ENCODE peak calls at places on chromosomes 11 and 22, in five cellular contexts. U is hippocampal formation; Q is AG20443; P is effector memory CD8-positive, alpha-beta T cell; K is dorsolateral prefrontal cortex. Y is an unnamed sample.
A peak's percentile ranks its signal among the peaks of the same experiment; 100 is the strongest.

GRCh38 chr11:112470355-112470754 is 209.7 kb upstream of the PLET1 start:
- DNase-seq in U (no peak), Q (no peak), P (no peak), K (no peak), Y (no peak)

GRCh38 chr11:93013646-93014045 is 44.2 kb downstream of the MTNR1B start:
- DNase-seq in U (no peak), Q (no peak), P (no peak), K (no peak), Y (no peak)

GRCh38 chr11:113248702-113249490 is 65.5 kb upstream of the TTC12 start:
- DNase-seq in U (no peak), Q (no peak), P (no peak), K (no peak), Y (no peak)

GRCh38 chr11:128904303-128904871 is 13.2 kb downstream of the KCNJ5 start:
- DNase-seq in U (no peak), Q (no peak), P (no peak), K (no peak), Y (no peak)

GRCh38 chr11:7666292-7666866 is 6.9 kb downstream of the CYB5R2 start:
- DNase-seq in U (no peak), Q (no peak), P (no peak), K (no peak), Y (no peak)

GRCh38 chr11:102546427-102546826 is 15.9 kb upstream of the MMP7 start:
- DNase-seq in U (no peak), Q (no peak), P (no peak), K (no peak), Y (no peak)

GRCh38 chr11:130390071-130390758 is 38.2 kb downstream of the ADAMTS8 start:
- DNase-seq in U (peak; percentile 63), Q (peak; percentile 83), P (no peak), K (peak; percentile 63), Y (no peak)

GRCh38 chr22:40202225-40202944 is 24.7 kb downstream of the TNRC6B start:
- DNase-seq in U (no peak), Q (no peak), P (no peak), K (no peak), Y (no peak)

GRCh38 chr11:117809236-117810055 is 12.4 kb upstream of the DSCAML1 start:
- DNase-seq in U (peak; percentile 81), Q (peak; percentile 80), P (no peak), K (peak; percentile 91), Y (no peak)

GRCh38 chr11:84780689-84781293 is 846.4 kb downstream of the DLG2 start:
- DNase-seq in U (peak; percentile 11), Q (peak; percentile 18), P (no peak), K (no peak), Y (no peak)

GRCh38 chr22:20463324-20464095 is 25.9 kb upstream of the SCARF2 start:
- DNase-seq in U (no peak), Q (no peak), P (peak; percentile 17), K (no peak), Y (peak; percentile 34)

GRCh38 chr11:1754376-1755150 is 4.2 kb upstream of the IFITM10 start:
- DNase-seq in U (no peak), Q (no peak), P (no peak), K (no peak), Y (no peak)

GRCh38 chr22:47165998-47166397 is 403.5 kb downstream of the TBC1D22A start:
- DNase-seq in U (no peak), Q (no peak), P (no peak), K (no peak), Y (no peak)

GRCh38 chr11:87463486-87464102 is 425.9 kb downstream of the TMEM135 start:
- DNase-seq in U (peak; percentile 23), Q (peak; percentile 53), P (no peak), K (no peak), Y (no peak)

GRCh38 chr11:102367364-102367763 is 20.4 kb downstream of the BIRC2 start:
- DNase-seq in U (peak; percentile 48), Q (peak; percentile 19), P (no peak), K (no peak), Y (no peak)

GRCh38 chr22:31526275-31526674 is 29.9 kb downstream of the SFI1 start:
- DNase-seq in U (no peak), Q (no peak), P (no peak), K (no peak), Y (no peak)

GRCh38 chr11:120400564-120401364 is 64.6 kb downstream of the ARHGEF12 start:
- DNase-seq in U (no peak), Q (peak; percentile 86), P (no peak), K (no peak), Y (no peak)

GRCh38 chr22:32271389-32271788 is 16.2 kb upstream of the SLC5A4 start:
- DNase-seq in U (no peak), Q (no peak), P (no peak), K (no peak), Y (no peak)

GRCh38 chr22:27777128-27777527 is 24.4 kb downstream of the MN1 start:
- DNase-seq in U (no peak), Q (no peak), P (no peak), K (no peak), Y (no peak)

GRCh38 chr11:74877132-74877531 is 71.8 kb downstream of the XRRA1 start:
- DNase-seq in U (no peak), Q (no peak), P (no peak), K (no peak), Y (no peak)

GRCh38 chr11:57761301-57762234 is at the start of gene CTNND1:
- DNase-seq in U (peak; percentile 94), Q (peak; percentile 96), P (no peak), K (peak; percentile 87), Y (no peak)

GRCh38 chr22:50089231-50090140 is at the start of gene MOV10L1:
- DNase-seq in U (no peak), Q (peak; percentile 50), P (peak; percentile 7), K (no peak), Y (no peak)

GRCh38 chr22:49975543-49976389 is 15.2 kb downstream of the PIM3 start:
- DNase-seq in U (no peak), Q (no peak), P (no peak), K (no peak), Y (no peak)

GRCh38 chr11:75668508-75669297 is at the start of gene MAP6:
- DNase-seq in U (peak; percentile 38), Q (peak; percentile 63), P (peak; percentile 5), K (peak; percentile 68), Y (no peak)

GRCh38 chr22:29093501-29093921 is 20.7 kb downstream of the KREMEN1 start:
- DNase-seq in U (no peak), Q (peak; percentile 87), P (no peak), K (no peak), Y (no peak)

GRCh38 chr11:18243783-18244362 is 4.6 kb downstream of the SAA2 start:
- DNase-seq in U (no peak), Q (peak; percentile 77), P (peak; percentile 69), K (no peak), Y (peak; percentile 40)

GRCh38 chr22:24996420-24996952 is 44.0 kb downstream of the KIAA1671 start:
- DNase-seq in U (no peak), Q (peak; percentile 56), P (no peak), K (no peak), Y (no peak)

GRCh38 chr11:2531277-2531986 is 86.6 kb downstream of the KCNQ1 start:
- DNase-seq in U (peak; percentile 5), Q (peak; percentile 89), P (peak; percentile 68), K (peak; percentile 76), Y (peak; percentile 79)

GRCh38 chr11:78354741-78355705 is 62.6 kb downstream of the GAB2 start:
- DNase-seq in U (no peak), Q (peak; percentile 44), P (no peak), K (no peak), Y (no peak)

GRCh38 chr22:19827341-19828034 is 27.2 kb downstream of the GNB1L start:
- DNase-seq in U (no peak), Q (no peak), P (no peak), K (no peak), Y (no peak)

GRCh38 chr11:57541099-57541670 is 3.8 kb downstream of the SMTNL1 start:
- DNase-seq in U (no peak), Q (no peak), P (no peak), K (no peak), Y (no peak)